ENCODE peak calls at places on chromosome 19, in four cellular contexts. R is WTC11, V is K562, C is SK-N-SH. U is an unnamed sample.

GRCh38 chr19:50501186-50501567 is 9.8 kb downstream of the JOSD2 start:
- DNase-seq in C (no peak), V (no peak), R (no peak), U (no peak)

GRCh38 chr19:4916292-4917082 is 7.2 kb downstream of the UHRF1 start:
- DNase-seq in C (no peak), V (no peak), R (no peak), U (no peak)

GRCh38 chr19:56671613-56671994 is at the start of gene ZNF835:
- DNase-seq in R (no peak), V (no peak), C (peak), U (no peak)

GRCh38 chr19:29760752-29761502 is 45.9 kb upstream of the C19orf12 start:
- DNase-seq in C (no peak), R (no peak), V (no peak), U (no peak)

GRCh38 chr19:16435999-16436650 is 35.6 kb downstream of the EPS15L1 start:
- DNase-seq in C (no peak), R (no peak), V (peak), U (no peak)

GRCh38 chr19:4067396-4068057 is 828 bp upstream of the ZBTB7A start:
- DNase-seq in R (no peak), C (peak), V (peak), U (no peak)

GRCh38 chr19:39409886-39410619 is 2.4 kb upstream of the PLEKHG2 start:
- DNase-seq in R (peak), V (peak), C (peak), U (no peak)

GRCh38 chr19:45117167-45117594 is 24.2 kb downstream of the PPP1R37 start:
- DNase-seq in R (no peak), V (peak), C (no peak), U (peak)

GRCh38 chr19:35414442-35414841 is 33.6 kb upstream of the FFAR2 start:
- DNase-seq in C (no peak), R (no peak), V (no peak), U (no peak)

GRCh38 chr19:2245273-2245672 is 3.9 kb upstream of the AMH start:
- DNase-seq in C (no peak), V (no peak), R (no peak), U (no peak)

GRCh38 chr19:41816761-41817160 is 20.4 kb downstream of the CEACAM3 start:
- DNase-seq in R (no peak), V (no peak), C (no peak), U (no peak)

GRCh38 chr19:501646-502045 is 5.4 kb downstream of the MADCAM1 start:
- DNase-seq in C (no peak), R (no peak), V (no peak), U (no peak)

DNA sequence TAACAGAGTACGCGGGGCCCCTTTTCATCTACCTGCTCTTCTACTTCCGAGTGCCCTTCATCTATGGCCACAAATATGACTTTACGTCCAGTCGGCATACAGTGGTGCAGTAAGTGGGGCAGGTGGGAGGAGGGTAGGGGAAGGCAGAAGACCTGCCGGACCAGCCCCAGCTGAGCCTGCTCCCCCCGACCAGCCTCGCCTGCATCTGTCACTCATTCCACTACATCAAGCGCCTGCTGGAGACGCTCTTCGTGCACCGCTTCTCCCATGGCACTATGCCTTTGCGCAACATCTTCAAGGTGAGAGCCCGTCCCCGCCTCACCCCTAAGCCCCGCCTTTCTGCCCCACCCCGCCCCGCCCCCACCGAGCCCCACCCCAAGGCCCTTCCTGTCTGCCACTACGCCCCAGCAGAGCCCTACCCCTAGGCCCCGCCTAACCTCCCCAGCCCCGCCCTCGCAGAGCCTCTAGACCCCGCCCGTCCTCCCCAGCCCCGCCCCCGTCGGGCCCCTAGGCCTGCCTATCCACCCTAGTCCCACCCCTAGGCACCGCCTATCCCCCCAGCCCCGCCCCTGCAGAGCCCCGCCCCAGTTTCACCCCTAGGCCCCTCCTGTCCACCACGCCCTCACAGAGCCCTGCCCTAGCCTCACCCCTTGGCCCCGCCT is 7.7 kb downstream of the NDUFB7 start:
- DNase-seq in C (peak), R (peak), V (peak), U (no peak)
- TF ChIP-seq USF1 in C (no peak), R (no peak), V (no peak), U (no peak)

DNA sequence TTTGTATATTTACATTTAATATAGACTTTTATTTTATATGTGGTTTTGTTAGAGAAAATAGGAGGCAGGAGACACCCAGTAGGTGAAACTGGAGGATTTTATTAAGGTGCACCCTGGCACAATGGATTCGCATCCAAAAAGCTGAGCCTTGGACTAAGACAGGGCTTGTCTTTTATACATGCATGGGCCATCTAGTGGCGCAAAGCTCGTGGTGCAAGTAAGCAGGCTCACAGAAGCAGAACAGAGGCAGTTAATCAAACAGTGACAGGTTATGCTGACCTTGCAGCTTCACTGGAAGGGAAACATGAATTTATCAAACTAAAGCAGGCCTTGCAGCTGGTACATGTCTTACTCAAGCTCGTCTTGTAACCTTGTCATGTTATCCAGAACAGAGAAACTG is 58.8 kb upstream of the ZNF681 start:
- DNase-seq in R (peak), C (peak), V (peak), U (no peak)
- TF ChIP-seq USF1 in R (no peak), C (no peak), V (no peak), U (no peak)

GRCh38 chr19:48619692-48620565 is 623 bp downstream of the SPHK2 start:
- DNase-seq in C (no peak), V (no peak), R (no peak), U (no peak)
- TF ChIP-seq USF1 in C (no peak), V (no peak), R (no peak), U (no peak)

GRCh38 chr19:46190489-46190888 is 39.1 kb upstream of the IGFL1 start:
- DNase-seq in R (no peak), C (no peak), V (no peak), U (no peak)

GRCh38 chr19:46193678-46194077 is 35.9 kb upstream of the IGFL1 start:
- DNase-seq in C (no peak), V (peak), R (no peak), U (no peak)

GRCh38 chr19:46191356-46191755 is 38.2 kb upstream of the IGFL1 start:
- DNase-seq in R (no peak), C (no peak), V (no peak), U (no peak)

GRCh38 chr19:46192990-46193650 is 36.4 kb upstream of the IGFL1 start:
- DNase-seq in C (no peak), V (peak), R (no peak), U (no peak)

DNA sequence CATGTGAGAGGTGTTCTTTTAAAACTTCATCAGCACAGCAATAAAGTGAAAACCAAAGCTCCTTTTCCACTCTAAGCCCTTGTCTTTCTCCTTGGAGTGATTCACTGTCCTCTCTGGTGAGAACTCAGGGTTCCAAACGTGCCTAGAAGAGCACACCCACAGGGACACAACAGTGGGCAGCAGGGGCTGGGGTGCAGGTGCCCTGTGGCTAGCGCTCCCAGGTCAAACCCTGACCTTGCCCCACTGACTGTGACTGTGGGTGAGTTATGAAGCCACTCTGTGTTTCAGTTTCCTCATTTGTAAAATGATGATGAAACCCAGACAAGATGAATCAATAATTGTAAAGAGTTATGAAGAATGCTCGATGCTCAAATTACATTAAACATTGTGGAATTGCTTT is 37.6 kb upstream of the IGFL1 start:
- DNase-seq in C (no peak), R (no peak), V (no peak), U (no peak)
- TF ChIP-seq USF1 in C (no peak), R (no peak), V (no peak), U (no peak)

DNA sequence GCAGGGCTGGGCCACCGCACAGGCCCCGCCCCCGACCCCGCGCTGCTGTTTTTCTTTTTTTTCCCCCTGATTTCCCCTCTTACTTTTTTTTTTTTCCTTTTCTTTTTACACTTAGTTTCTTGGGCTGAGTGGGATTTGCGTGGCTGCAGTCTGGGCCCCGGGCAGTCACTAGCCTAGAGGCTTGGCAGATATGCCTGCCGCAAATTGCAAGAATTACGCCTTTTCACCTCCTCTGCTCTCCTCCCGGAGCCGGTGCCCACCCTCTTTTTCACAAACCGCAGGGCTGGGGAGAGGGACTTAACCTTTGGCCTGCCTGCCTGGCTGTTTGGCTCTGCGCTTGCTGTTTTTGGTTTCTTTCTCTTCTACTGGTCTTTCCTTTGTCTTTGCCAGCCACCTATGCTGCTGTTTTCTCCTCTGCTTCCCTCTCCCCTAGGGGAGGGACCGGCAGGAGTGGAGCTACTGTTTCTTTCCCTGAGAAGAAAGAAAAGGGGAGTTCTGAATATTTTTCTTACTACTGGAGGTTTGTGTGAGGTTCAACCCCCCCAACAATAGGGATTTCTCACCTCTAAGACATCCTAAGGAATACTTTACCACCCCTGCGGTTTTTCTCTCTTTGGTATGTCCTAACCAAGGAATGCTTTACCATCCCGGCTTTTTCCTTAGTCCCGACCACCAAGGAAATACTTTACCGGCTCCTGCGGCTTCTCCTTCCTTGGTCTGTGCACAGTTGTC is 11.0 kb downstream of the ZNF552 start:
- DNase-seq in R (peak), C (peak), V (no peak), U (no peak)
- TF ChIP-seq USF1 in R (no peak), C (no peak), V (no peak), U (no peak)

DNA sequence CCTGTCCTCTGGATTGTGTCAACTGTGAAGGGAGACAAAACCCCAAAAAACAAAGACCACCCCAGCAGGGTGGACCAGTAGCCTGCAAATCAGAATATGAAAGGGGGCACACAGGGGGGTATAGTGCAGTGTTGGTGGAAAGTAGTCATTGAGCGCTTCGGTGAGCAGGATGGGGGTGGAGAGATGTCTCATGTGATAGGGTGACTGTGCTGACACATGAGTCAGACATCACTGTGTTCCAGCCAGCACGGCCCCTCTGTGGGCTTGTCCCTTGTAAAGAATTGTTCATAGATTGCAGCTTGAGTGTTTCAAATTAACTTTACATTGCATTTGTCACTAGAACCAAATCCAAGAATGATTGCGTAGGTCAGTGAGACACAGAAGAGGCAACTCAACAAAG is 7.4 kb downstream of the ZNF440 start:
- DNase-seq in R (no peak), C (no peak), V (peak), U (no peak)
- TF ChIP-seq USF1 in R (no peak), C (no peak), V (no peak), U (no peak)